ENCODE peak calls at places on chromosomes 1 and 21, in five cellular contexts. I, C, E, L and X are unnamed samples.

GRCh38 chr1:119327436-119328155 is 41.0 kb upstream of the HAO2 start:
- DNase-seq in I (peak), C (peak), E (peak), L (peak), X (no peak)

GRCh38 chr1:67601955-67602354 is 83.0 kb upstream of the GADD45A start:
- DNase-seq in I (no peak), C (no peak), E (no peak), L (no peak), X (no peak)

GRCh38 chr21:45613396-45613795 is 30.1 kb upstream of the PCBP3 start:
- DNase-seq in I (no peak), C (no peak), E (no peak), L (no peak), X (no peak)

GRCh38 chr1:3066826-3067225 is 2.2 kb upstream of the PRDM16 start:
- DNase-seq in I (no peak), C (no peak), E (no peak), L (no peak), X (no peak)

GRCh38 chr1:70038025-70038424 is 167.4 kb downstream of the LRRC40 start:
- DNase-seq in I (no peak), C (no peak), E (no peak), L (no peak), X (no peak)

GRCh38 chr1:243723458-243724043 is 126.5 kb downstream of the AKT3 start:
- DNase-seq in I (no peak), C (no peak), E (no peak), L (no peak), X (no peak)

GRCh38 chr1:44808063-44808937 is at the start of gene BTBD19:
- DNase-seq in I (peak), C (peak), E (peak), L (peak), X (no peak)

GRCh38 chr1:229030642-229031390 is 240.1 kb upstream of the RAB4A start:
- DNase-seq in I (no peak), C (no peak), E (no peak), L (no peak), X (no peak)

GRCh38 chr1:100528861-100529260 is 9.1 kb upstream of the GPR88 start:
- DNase-seq in I (peak), C (no peak), E (no peak), L (no peak), X (no peak)

GRCh38 chr1:119656410-119656955 is 8.4 kb upstream of the ZNF697 start:
- DNase-seq in I (no peak), C (no peak), E (no peak), L (no peak), X (no peak)

GRCh38 chr1:53390261-53390660 is 62.4 kb upstream of the LRP8 start:
- DNase-seq in I (no peak), C (no peak), E (no peak), L (no peak), X (no peak)

GRCh38 chr1:211921579-211922095 is 91.1 kb upstream of the LPGAT1 start:
- DNase-seq in I (no peak), C (no peak), E (no peak), L (no peak), X (no peak)

GRCh38 chr21:37074195-37074510 is 1.1 kb downstream of the TTC3 start:
- DNase-seq in I (no peak), C (no peak), E (no peak), L (no peak), X (no peak)

GRCh38 chr1:183051546-183051945 is 28.3 kb downstream of the LAMC1 start:
- DNase-seq in I (no peak), C (no peak), E (no peak), L (no peak), X (no peak)

GRCh38 chr1:182069028-182069466 is 7.5 kb upstream of the ZNF648 start:
- DNase-seq in I (peak), C (peak), E (peak), L (peak), X (no peak)

GRCh38 chr1:110436635-110437034 is 14.3 kb upstream of the PROK1 start:
- DNase-seq in I (peak), C (no peak), E (peak), L (no peak), X (no peak)

GRCh38 chr1:108593448-108593847 is 33.5 kb downstream of the EEIG2 start:
- DNase-seq in I (no peak), C (no peak), E (no peak), L (no peak), X (no peak)

GRCh38 chr21:44090332-44090731 is 16.9 kb upstream of the PWP2 start:
- DNase-seq in I (no peak), C (no peak), E (no peak), L (no peak), X (no peak)

GRCh38 chr1:117815926-117816325 is 113.5 kb downstream of the GDAP2 start:
- DNase-seq in I (no peak), C (no peak), E (no peak), L (no peak), X (no peak)

GRCh38 chr21:45151484-45152115 is 77.2 kb downstream of the ADARB1 start:
- DNase-seq in I (no peak), C (no peak), E (no peak), L (no peak), X (no peak)

GRCh38 chr1:6445062-6445763 is 20.6 kb downstream of the ESPN start:
- DNase-seq in I (peak), C (peak), E (no peak), L (no peak), X (no peak)

GRCh38 chr1:86778510-86779218 is 74.3 kb downstream of the SH3GLB1 start:
- DNase-seq in I (no peak), C (no peak), E (no peak), L (no peak), X (no peak)

GRCh38 chr1:187396226-187396625 is 567.5 kb downstream of the PLA2G4A start:
- DNase-seq in I (peak), C (no peak), E (no peak), L (no peak), X (no peak)

GRCh38 chr1:33350611-33351280 is 29.8 kb upstream of the A3GALT2 start:
- DNase-seq in I (no peak), C (no peak), E (no peak), L (no peak), X (no peak)

GRCh38 chr1:244010191-244010590 is 40.9 kb upstream of the ZBTB18 start:
- DNase-seq in I (no peak), C (peak), E (no peak), L (no peak), X (no peak)

GRCh38 chr21:45301521-45302081 is 13.9 kb upstream of the POFUT2 start:
- DNase-seq in I (no peak), C (no peak), E (no peak), L (no peak), X (no peak)

GRCh38 chr1:185241127-185241526 is 75.9 kb downstream of the IVNS1ABP start:
- DNase-seq in I (no peak), C (no peak), E (no peak), L (no peak), X (no peak)

GRCh38 chr1:153485880-153486279 is 25.4 kb upstream of the S100A7 start:
- DNase-seq in I (no peak), C (no peak), E (no peak), L (no peak), X (no peak)

GRCh38 chr1:150612014-150612345 is 17.4 kb downstream of the ENSA start:
- DNase-seq in I (no peak), C (no peak), E (no peak), L (no peak), X (no peak)

GRCh38 chr1:23403038-23403336 is 21.6 kb downstream of the TCEA3 start:
- DNase-seq in I (peak), C (peak), E (no peak), L (peak), X (no peak)

GRCh38 chr1:65395887-65396612 is 24.4 kb upstream of the LEPR start:
- DNase-seq in I (peak), C (no peak), E (no peak), L (no peak), X (no peak)

GRCh38 chr1:183515002-183515689 is 42.8 kb downstream of the SMG7 start:
- DNase-seq in I (peak), C (peak), E (no peak), L (no peak), X (no peak)

GRCh38 chr1:186125035-186125434 is 250.0 kb downstream of the TPR start:
- DNase-seq in I (peak), C (no peak), E (no peak), L (no peak), X (no peak)

GRCh38 chr1:72623299-72623708 is 341.0 kb upstream of the NEGR1 start:
- DNase-seq in I (peak), C (peak), E (peak), L (no peak), X (no peak)

GRCh38 chr1:17181785-17182464 is 23.0 kb upstream of the PADI1 start:
- DNase-seq in I (no peak), C (no peak), E (no peak), L (no peak), X (no peak)

GRCh38 chr1:4694492-4694891 is 40.1 kb downstream of the AJAP1 start:
- DNase-seq in I (no peak), C (no peak), E (no peak), L (no peak), X (no peak)

DNA sequence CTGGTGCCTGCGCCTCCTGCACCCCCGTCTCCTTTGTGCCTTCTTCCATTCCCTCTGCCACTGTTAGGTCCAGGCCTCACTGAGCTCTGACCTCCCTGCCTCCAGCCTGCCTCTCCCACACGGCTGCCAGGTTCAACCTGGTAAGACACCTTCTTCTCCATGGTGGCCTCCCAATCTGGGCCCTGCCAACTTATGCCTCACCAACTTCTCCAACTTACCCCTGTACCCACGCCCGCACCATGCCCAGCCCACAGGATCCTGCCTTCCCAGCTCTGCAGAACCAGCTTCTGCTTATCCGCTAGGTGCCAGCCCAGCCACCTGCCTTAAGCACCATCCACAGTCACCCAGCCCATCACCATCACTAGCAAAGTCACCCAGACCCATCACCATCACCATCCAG is 37.2 kb downstream of the PDE9A start:
- DNase-seq in I (no peak), C (no peak), E (no peak), L (no peak), X (no peak)
- TF ChIP-seq CTCF in I (no peak), C (no peak), E (no peak), L (no peak), X (no peak)

GRCh38 chr1:209199371-209199770 is 384.1 kb upstream of the CAMK1G start:
- DNase-seq in I (no peak), C (no peak), E (no peak), L (no peak), X (no peak)

GRCh38 chr1:209196140-209196539 is 387.4 kb upstream of the CAMK1G start:
- DNase-seq in I (no peak), C (no peak), E (no peak), L (no peak), X (no peak)

GRCh38 chr1:209202826-209203439 is 380.6 kb upstream of the CAMK1G start:
- DNase-seq in I (peak), C (peak), E (peak), L (no peak), X (no peak)

GRCh38 chr1:209198926-209199325 is 384.6 kb upstream of the CAMK1G start:
- DNase-seq in I (no peak), C (no peak), E (no peak), L (no peak), X (no peak)

GRCh38 chr1:209199822-209200221 is 383.7 kb upstream of the CAMK1G start:
- DNase-seq in I (no peak), C (no peak), E (no peak), L (no peak), X (no peak)
- TF ChIP-seq CTCF in I (no peak), C (no peak), E (peak), L (no peak), X (no peak)

GRCh38 chr1:30084909-30085571 is 638.3 kb downstream of the MATN1 start:
- DNase-seq in I (no peak), C (no peak), E (no peak), L (no peak), X (no peak)

GRCh38 chr1:30085814-30086770 is 637.3 kb downstream of the MATN1 start:
- DNase-seq in I (peak), C (peak), E (peak), L (peak), X (peak)

GRCh38 chr1:30088594-30089556 is 634.5 kb downstream of the MATN1 start:
- DNase-seq in I (no peak), C (no peak), E (no peak), L (no peak), X (no peak)

GRCh38 chr1:30090421-30090820 is 633.0 kb downstream of the MATN1 start:
- DNase-seq in I (no peak), C (no peak), E (no peak), L (no peak), X (no peak)

GRCh38 chr1:30087465-30087864 is 635.9 kb downstream of the MATN1 start:
- DNase-seq in I (no peak), C (peak), E (no peak), L (no peak), X (no peak)
- TF ChIP-seq CTCF in I (peak), C (peak), E (peak), L (no peak), X (no peak)

DNA sequence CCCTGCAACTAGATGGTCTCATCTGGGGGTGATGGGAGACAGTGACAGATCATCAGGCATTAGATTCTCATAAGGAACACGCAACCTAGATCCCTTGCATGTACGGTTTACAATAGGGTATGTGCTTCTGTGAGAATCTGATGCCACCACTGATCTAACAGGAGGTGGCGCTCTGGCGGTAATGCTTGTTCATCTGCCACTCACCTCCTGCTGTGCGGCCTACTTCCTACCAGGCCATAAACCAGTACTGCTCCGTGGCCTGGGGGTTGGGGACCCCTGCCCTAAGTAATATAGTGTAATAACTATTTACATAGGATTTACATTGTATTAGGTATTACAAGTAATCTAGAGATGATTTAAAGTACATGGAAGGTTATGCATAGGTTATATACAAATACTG is 134.9 kb downstream of the CLEC20A start:
- DNase-seq in I (no peak), C (no peak), E (no peak), L (no peak), X (no peak)
- TF ChIP-seq CTCF in I (no peak), C (no peak), E (no peak), L (no peak), X (no peak)

DNA sequence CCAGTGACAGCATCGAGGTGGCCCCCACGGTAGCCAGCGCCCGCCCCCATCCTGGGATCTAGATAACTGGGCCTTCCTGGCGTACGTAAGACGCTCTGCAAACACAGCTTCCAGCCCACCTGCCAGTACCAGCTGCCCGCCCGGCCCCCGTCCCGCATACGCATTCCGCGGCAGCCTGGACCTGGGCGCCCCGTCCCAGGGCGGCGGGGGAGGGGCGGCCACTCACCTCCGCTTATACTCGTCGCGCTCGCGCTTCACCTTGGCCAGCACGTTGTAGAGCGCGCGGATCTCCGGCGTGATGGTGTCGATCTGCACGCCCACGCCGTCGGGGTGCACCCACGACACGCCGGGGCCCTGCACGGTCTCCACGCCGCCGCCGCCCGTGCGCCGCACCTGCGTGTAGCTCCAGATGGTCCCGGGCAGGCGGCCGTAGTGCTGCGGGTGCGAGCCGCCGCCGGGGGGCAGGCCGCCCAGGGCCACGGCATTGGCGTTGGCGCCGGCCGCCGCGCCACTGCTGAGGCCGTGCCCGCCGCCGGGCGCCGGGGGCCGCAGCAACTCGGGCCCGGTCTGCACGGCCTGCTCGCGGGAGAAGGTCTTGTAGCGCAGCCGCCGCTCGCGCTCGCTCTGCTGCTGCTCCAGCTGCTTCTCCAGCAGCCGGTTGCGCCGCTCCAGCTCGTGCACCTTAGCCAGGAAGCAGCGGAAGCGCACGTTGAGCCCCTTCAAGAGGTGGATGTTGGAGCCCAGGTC is 861 bp downstream of the IFFO2 start:
- DNase-seq in I (no peak), C (peak), E (peak), L (no peak), X (peak)
- TF ChIP-seq CTCF in I (no peak), C (no peak), E (peak), L (peak), X (no peak)

GRCh38 chr1:160113407-160113806 is 2.2 kb upstream of the ATP1A2 start:
- DNase-seq in I (no peak), C (no peak), E (no peak), L (no peak), X (no peak)
- TF ChIP-seq CTCF in I (no peak), C (no peak), E (no peak), L (no peak), X (no peak)

GRCh38 chr1:174932587-174932986 is 67.2 kb upstream of the CACYBP start:
- DNase-seq in I (no peak), C (no peak), E (no peak), L (no peak), X (no peak)
- TF ChIP-seq CTCF in I (no peak), C (no peak), E (no peak), L (no peak), X (no peak)

GRCh38 chr1:226714148-226714547 is 24.9 kb downstream of the ITPKB start:
- DNase-seq in I (no peak), C (no peak), E (no peak), L (no peak), X (no peak)

GRCh38 chr1:226719596-226720386 is 19.3 kb downstream of the ITPKB start:
- DNase-seq in I (no peak), C (no peak), E (no peak), L (no peak), X (no peak)

GRCh38 chr1:226712779-226713420 is 26.2 kb downstream of the ITPKB start:
- DNase-seq in I (no peak), C (no peak), E (no peak), L (no peak), X (no peak)

GRCh38 chr1:226716577-226716976 is 22.5 kb downstream of the ITPKB start:
- DNase-seq in I (no peak), C (no peak), E (no peak), L (no peak), X (no peak)

GRCh38 chr1:226717256-226717909 is 21.7 kb downstream of the ITPKB start:
- DNase-seq in I (no peak), C (peak), E (no peak), L (no peak), X (no peak)
- TF ChIP-seq CTCF in I (no peak), C (no peak), E (no peak), L (no peak), X (no peak)

GRCh38 chr1:22141493-22141892 is 1.4 kb downstream of the WNT4 start:
- DNase-seq in I (no peak), C (no peak), E (no peak), L (no peak), X (no peak)

GRCh38 chr1:22141948-22142314 is 966 bp downstream of the WNT4 start:
- DNase-seq in I (no peak), C (no peak), E (no peak), L (no peak), X (no peak)

GRCh38 chr1:22143065-22143514 is at the start of gene WNT4:
- DNase-seq in I (peak), C (peak), E (peak), L (peak), X (peak)

GRCh38 chr1:22142315-22143064 is 407 bp downstream of the WNT4 start:
- DNase-seq in I (peak), C (peak), E (no peak), L (peak), X (no peak)

DNA sequence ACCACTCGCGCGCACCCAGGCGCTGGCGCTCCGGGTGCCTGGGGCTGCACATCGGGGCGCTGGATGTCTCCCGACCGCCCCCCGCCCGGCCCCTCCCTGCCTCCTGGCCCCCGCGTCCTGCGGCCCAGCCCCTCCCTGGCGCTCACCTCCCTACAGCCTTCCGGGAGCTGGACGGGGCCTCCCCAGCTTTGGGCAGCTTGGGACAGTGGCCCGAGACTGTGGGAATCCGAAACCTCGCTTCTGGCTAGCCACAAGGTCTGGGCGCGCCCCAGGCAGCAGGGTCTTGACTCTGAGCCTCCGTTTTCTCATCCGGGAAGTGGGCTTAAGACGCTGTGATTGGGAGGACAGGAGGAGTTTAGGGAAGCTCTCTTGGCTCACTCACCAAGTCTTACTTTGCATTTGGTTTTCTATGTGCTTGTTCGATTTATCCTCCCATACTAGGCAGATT is 713 bp upstream of the WNT4 start:
- DNase-seq in I (no peak), C (peak), E (no peak), L (no peak), X (no peak)
- TF ChIP-seq CTCF in I (no peak), C (no peak), E (peak), L (no peak), X (no peak)